ENCODE peak calls at places on chromosomes 1 and 21, in five cellular contexts. L is lung, N is breast epithelium, P is IMR-90, E is ovary. I is an unnamed sample.

GRCh38 chr21:42038393-42038792 is 28.2 kb upstream of the ZBTB21 start:
- DNase-seq in L (no peak), N (no peak), P (no peak), E (no peak), I (no peak)

GRCh38 chr1:205312866-205313680 is 8.5 kb downstream of the NUAK2 start:
- DNase-seq in L (no peak), N (no peak), P (no peak), E (no peak), I (no peak)

GRCh38 chr1:43463461-43463860 is 9.7 kb upstream of the HYI start:
- DNase-seq in L (no peak), N (no peak), P (peak; percentile 53), E (no peak), I (no peak)

GRCh38 chr1:113934511-113935055 is 5.5 kb downstream of the HIPK1 start:
- DNase-seq in L (no peak), N (no peak), P (no peak), E (no peak), I (no peak)

GRCh38 chr1:85200367-85200869 is 398 bp downstream of the SYDE2 start:
- DNase-seq in L (no peak), N (peak; percentile 28), P (no peak), E (peak; percentile 41), I (no peak)

GRCh38 chr1:184486761-184487445 is 100.1 kb downstream of the C1orf21 start:
- DNase-seq in L (no peak), N (no peak), P (no peak), E (no peak), I (no peak)

GRCh38 chr1:187655163-187655562 is 826.4 kb downstream of the PLA2G4A start:
- DNase-seq in L (no peak), N (no peak), P (peak; percentile 58), E (no peak), I (no peak)

GRCh38 chr1:180773210-180773865 is 139.4 kb upstream of the KIAA1614 start:
- DNase-seq in L (no peak), N (no peak), P (peak; percentile 74), E (no peak), I (no peak)

GRCh38 chr1:109391626-109392025 is 6.1 kb downstream of the SORT1 start:
- DNase-seq in L (no peak), N (no peak), P (no peak), E (no peak), I (no peak)

GRCh38 chr21:42321845-42322244 is 6.6 kb upstream of the TFF3 start:
- DNase-seq in L (no peak), N (no peak), P (no peak), E (no peak), I (no peak)

GRCh38 chr1:26278835-26279597 is 870 bp upstream of the SH3BGRL3 start:
- DNase-seq in L (no peak), N (no peak), P (peak; percentile 75), E (peak; percentile 28), I (no peak)

GRCh38 chr1:35085421-35085820 is 6.2 kb downstream of the ZMYM1 start:
- DNase-seq in L (no peak), N (peak; percentile 61), P (no peak), E (no peak), I (no peak)

GRCh38 chr1:172351761-172352161 is 68.7 kb upstream of the C1orf105 start:
- DNase-seq in L (no peak), N (no peak), P (peak; percentile 74), E (no peak), I (no peak)

GRCh38 chr1:145690587-145691558 is 16.3 kb downstream of the PDZK1 start:
- DNase-seq in L (no peak), N (peak; percentile 43), P (peak; percentile 82), E (no peak), I (peak; percentile 62)

GRCh38 chr1:235995511-235995910 is 69.4 kb downstream of the NID1 start:
- DNase-seq in L (no peak), N (no peak), P (no peak), E (no peak), I (no peak)

GRCh38 chr1:74057719-74058118 is 140.3 kb downstream of the LRRIQ3 start:
- DNase-seq in L (no peak), N (no peak), P (no peak), E (no peak), I (no peak)

GRCh38 chr21:35274090-35274489 is 225.0 kb upstream of the RUNX1 start:
- DNase-seq in L (no peak), N (no peak), P (no peak), E (no peak), I (no peak)

GRCh38 chr1:228743405-228743804 is 8.1 kb downstream of the RHOU start:
- DNase-seq in L (no peak), N (no peak), P (no peak), E (no peak), I (no peak)

GRCh38 chr1:165595561-165595960 is 35.5 kb upstream of the MGST3 start:
- DNase-seq in L (no peak), N (no peak), P (peak; percentile 16), E (no peak), I (no peak)

GRCh38 chr1:180386740-180387367 is 115.5 kb downstream of the ACBD6 start:
- DNase-seq in L (no peak), N (no peak), P (peak; percentile 34), E (no peak), I (no peak)

GRCh38 chr1:55402676-55403464 is 187.7 kb upstream of the USP24 start:
- DNase-seq in L (no peak), N (no peak), P (peak; percentile 73), E (no peak), I (peak; percentile 5)

GRCh38 chr1:208208132-208208487 is 36.1 kb downstream of the PLXNA2 start:
- DNase-seq in L (no peak), N (no peak), P (no peak), E (no peak), I (no peak)

GRCh38 chr1:193932979-193933378 is 746.6 kb upstream of the B3GALT2 start:
- DNase-seq in L (no peak), N (no peak), P (no peak), E (no peak), I (no peak)

GRCh38 chr1:42931911-42932422 is 26.7 kb downstream of the SLC2A1 start:
- DNase-seq in L (peak; percentile 86), N (peak; percentile 71), P (no peak), E (peak; percentile 18), I (no peak)

GRCh38 chr21:45104560-45104959 is 30.2 kb downstream of the ADARB1 start:
- DNase-seq in L (no peak), N (no peak), P (no peak), E (no peak), I (no peak)

GRCh38 chr1:27713869-27714513 is 11.8 kb upstream of the FAM76A start:
- DNase-seq in L (no peak), N (no peak), P (no peak), E (no peak), I (no peak)

GRCh38 chr1:23010734-23011449 is 4.8 kb downstream of the TEX46 start:
- DNase-seq in L (no peak), N (no peak), P (peak; percentile 56), E (no peak), I (no peak)

GRCh38 chr1:10161541-10162290 is 48.7 kb upstream of the KIF1B start:
- DNase-seq in L (no peak), N (no peak), P (no peak), E (no peak), I (no peak)

GRCh38 chr1:81254068-81254467 is 546.7 kb upstream of the ADGRL2 start:
- DNase-seq in L (no peak), N (no peak), P (no peak), E (no peak), I (no peak)

GRCh38 chr1:150259758-150260669 is 2.4 kb downstream of the CA14 start:
- DNase-seq in L (peak; percentile 82), N (no peak), P (no peak), E (peak; percentile 62), I (no peak)

GRCh38 chr1:231806623-231807470 is 180.3 kb downstream of the DISC1 start:
- DNase-seq in L (peak; percentile 54), N (peak; percentile 28), P (peak; percentile 8), E (no peak), I (no peak)

GRCh38 chr1:62237950-62238374 is 43.3 kb downstream of the L1TD1 start:
- DNase-seq in L (no peak), N (no peak), P (no peak), E (no peak), I (no peak)

GRCh38 chr1:196373798-196374197 is 234.4 kb downstream of the KCNT2 start:
- DNase-seq in L (no peak), N (no peak), P (no peak), E (no peak), I (no peak)

GRCh38 chr1:196380311-196380710 is 227.9 kb downstream of the KCNT2 start:
- DNase-seq in L (no peak), N (no peak), P (no peak), E (no peak), I (no peak)

GRCh38 chr1:196381544-196381943 is 226.7 kb downstream of the KCNT2 start:
- DNase-seq in L (no peak), N (no peak), P (no peak), E (no peak), I (no peak)

GRCh38 chr1:196376648-196377295 is 231.5 kb downstream of the KCNT2 start:
- DNase-seq in L (no peak), N (no peak), P (no peak), E (no peak), I (no peak)

GRCh38 chr1:196377811-196378210 is 230.4 kb downstream of the KCNT2 start:
- DNase-seq in L (no peak), N (no peak), P (no peak), E (no peak), I (no peak)
- H3K4me3 ChIP-seq in L (no peak overlapping the region), N (no peak overlapping the region), P (no peak overlapping the region), E (no peak overlapping the region), I (no peak overlapping the region)

GRCh38 chr1:159851386-159851785 is 11.1 kb downstream of the VSIG8 start:
- DNase-seq in L (no peak), N (no peak), P (no peak), E (no peak), I (no peak)
- TF ChIP-seq CTCF in L (no peak), N (no peak), P (peak; percentile 16), E (no peak), I (no peak)

GRCh38 chr1:212234431-212235298 is 50.5 kb upstream of the PPP2R5A start:
- DNase-seq in L (peak; percentile 71), N (peak; percentile 30), P (peak; percentile 98), E (peak; percentile 24), I (peak; percentile 87)
- H3K4me3 ChIP-seq in L (no peak overlapping the region), N (no peak overlapping the region), P (no peak overlapping the region), E (no peak overlapping the region), I (no peak overlapping the region)

GRCh38 chr1:15826810-15827507 is 19.5 kb upstream of the UQCRHL start:
- DNase-seq in L (no peak), N (no peak), P (no peak), E (no peak), I (no peak)

GRCh38 chr1:15834406-15835204 is 12.9 kb upstream of the SPEN start:
- DNase-seq in L (peak; percentile 87), N (peak; percentile 83), P (peak; percentile 91), E (peak; percentile 84), I (no peak)

GRCh38 chr1:15833842-15834405 is 13.6 kb upstream of the SPEN start:
- DNase-seq in L (no peak), N (no peak), P (no peak), E (no peak), I (no peak)

GRCh38 chr1:15833069-15833679 is 14.3 kb upstream of the SPEN start:
- DNase-seq in L (peak; percentile 56), N (peak; percentile 90), P (no peak), E (peak; percentile 75), I (no peak)

DNA sequence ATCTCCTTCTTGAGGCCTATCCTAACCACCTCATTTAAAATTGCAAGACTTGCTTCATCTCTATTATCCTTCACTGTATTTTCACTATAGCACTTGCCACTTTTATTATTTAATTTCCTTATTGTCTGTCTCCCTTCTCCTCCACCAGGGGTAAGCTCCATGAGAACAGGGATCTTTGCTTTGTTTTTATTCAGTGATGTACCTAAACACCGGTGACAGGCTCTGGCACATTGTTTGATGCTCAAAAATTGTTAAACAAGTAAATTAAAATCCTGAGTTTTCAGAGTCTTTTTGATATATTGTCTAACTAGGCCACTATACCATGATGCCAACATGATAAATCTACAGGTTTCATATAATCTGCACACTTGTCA is 17.2 kb upstream of the SPEN start:
- DNase-seq in L (no peak), N (no peak), P (no peak), E (no peak), I (no peak)
- TF ChIP-seq CTCF in L (no peak), N (peak; percentile 37), P (no peak), E (no peak), I (no peak)